ENCODE peak calls at places on chromosome 13, in four cellular contexts. One of them, this sample, is unnamed.

GRCh38 chr13:101514695-101515275 is 62.3 kb downstream of the ITGBL1 start:
- DNase-seq in colonic mucosa: peak; percentile 20
- DNase-seq in T-helper 1 cell: no peak
- DNase-seq in esophagus squamous epithelium: no peak
- DNase-seq in this sample: peak; percentile 70

GRCh38 chr13:45295536-45295935 is 45.4 kb downstream of the TPT1 start:
- DNase-seq in colonic mucosa: no peak
- DNase-seq in esophagus squamous epithelium: no peak
- DNase-seq in T-helper 1 cell: no peak
- DNase-seq in this sample: no peak

GRCh38 chr13:95624020-95624419 is 20.5 kb downstream of the DZIP1 start:
- DNase-seq in colonic mucosa: peak; percentile 29
- DNase-seq in T-helper 1 cell: peak; percentile 10
- DNase-seq in esophagus squamous epithelium: no peak
- DNase-seq in this sample: peak; percentile 50

GRCh38 chr13:110525328-110526319 is 35.9 kb downstream of the RAB20 start:
- DNase-seq in colonic mucosa: peak; percentile 62
- DNase-seq in esophagus squamous epithelium: no peak
- DNase-seq in T-helper 1 cell: no peak
- DNase-seq in this sample: no peak

GRCh38 chr13:107865643-107866006 is 349.7 kb downstream of the LIG4 start:
- DNase-seq in colonic mucosa: no peak
- DNase-seq in T-helper 1 cell: no peak
- DNase-seq in esophagus squamous epithelium: no peak
- DNase-seq in this sample: no peak

GRCh38 chr13:75384881-75385707 is 96.9 kb downstream of the TBC1D4 start:
- DNase-seq in esophagus squamous epithelium: no peak
- DNase-seq in T-helper 1 cell: no peak
- DNase-seq in colonic mucosa: no peak
- DNase-seq in this sample: no peak

GRCh38 chr13:33050161-33050560 is 33.9 kb downstream of the KL start:
- DNase-seq in T-helper 1 cell: no peak
- DNase-seq in colonic mucosa: no peak
- DNase-seq in esophagus squamous epithelium: no peak
- DNase-seq in this sample: no peak

GRCh38 chr13:91142572-91142971 is 204.9 kb upstream of the MIR17HG start:
- DNase-seq in esophagus squamous epithelium: no peak
- DNase-seq in colonic mucosa: no peak
- DNase-seq in T-helper 1 cell: no peak
- DNase-seq in this sample: no peak

GRCh38 chr13:100490692-100491091 is 97.9 kb downstream of the GGACT start:
- DNase-seq in T-helper 1 cell: no peak
- DNase-seq in esophagus squamous epithelium: no peak
- DNase-seq in colonic mucosa: no peak
- DNase-seq in this sample: no peak

GRCh38 chr13:114279146-114279545 is 2.3 kb upstream of the UPF3A start:
- DNase-seq in colonic mucosa: no peak
- DNase-seq in T-helper 1 cell: no peak
- DNase-seq in esophagus squamous epithelium: no peak
- DNase-seq in this sample: no peak

GRCh38 chr13:114108894-114109293 is 23.5 kb downstream of the RASA3 start:
- DNase-seq in colonic mucosa: no peak
- DNase-seq in esophagus squamous epithelium: no peak
- DNase-seq in T-helper 1 cell: no peak
- DNase-seq in this sample: no peak

GRCh38 chr13:28237944-28238343 is 99.6 kb downstream of the PAN3 start:
- DNase-seq in colonic mucosa: no peak
- DNase-seq in T-helper 1 cell: no peak
- DNase-seq in esophagus squamous epithelium: no peak
- DNase-seq in this sample: no peak

GRCh38 chr13:40205771-40206240 is 460.6 kb downstream of the FOXO1 start:
- DNase-seq in esophagus squamous epithelium: no peak
- DNase-seq in colonic mucosa: no peak
- DNase-seq in T-helper 1 cell: no peak
- DNase-seq in this sample: no peak

GRCh38 chr13:44271031-44271433 is 102.6 kb upstream of the SERP2 start:
- DNase-seq in esophagus squamous epithelium: no peak
- DNase-seq in T-helper 1 cell: no peak
- DNase-seq in colonic mucosa: no peak
- DNase-seq in this sample: peak; percentile 35

GRCh38 chr13:73900591-73900990 is 233.6 kb downstream of the KLF12 start:
- DNase-seq in colonic mucosa: no peak
- DNase-seq in esophagus squamous epithelium: no peak
- DNase-seq in T-helper 1 cell: no peak
- DNase-seq in this sample: no peak